ENCODE peak calls at places on chromosomes 16 and 17, in four cellular contexts. One of them, this sample, is unnamed.

GRCh38 chr16:15792563-15792971 is 64.3 kb downstream of the MYH11 start:
- DNase-seq in SK-N-SH: no peak
- DNase-seq in HCT116: no peak
- DNase-seq in GM23338: no peak
- DNase-seq in this sample: no peak

GRCh38 chr16:55056585-55057520 is 126.2 kb downstream of the IRX5 start:
- DNase-seq in HCT116: no peak
- DNase-seq in SK-N-SH: peak; percentile 87
- DNase-seq in GM23338: peak; percentile 95
- DNase-seq in this sample: no peak

GRCh38 chr16:89955001-89955685 is 6.6 kb downstream of the DEF8 start:
- DNase-seq in SK-N-SH: no peak
- DNase-seq in HCT116: no peak
- DNase-seq in GM23338: peak; percentile 46
- DNase-seq in this sample: no peak

GRCh38 chr16:27048316-27048715 is 18.4 kb upstream of the C16orf82 start:
- DNase-seq in GM23338: no peak
- DNase-seq in HCT116: no peak
- DNase-seq in SK-N-SH: no peak
- DNase-seq in this sample: no peak

GRCh38 chr17:76417499-76418143 is 33.2 kb downstream of the SPHK1 start:
- DNase-seq in SK-N-SH: no peak
- DNase-seq in HCT116: no peak
- DNase-seq in GM23338: no peak
- DNase-seq in this sample: no peak

GRCh38 chr16:88451586-88452484 is 1.2 kb upstream of the ZFPM1 start:
- DNase-seq in HCT116: peak; percentile 36
- DNase-seq in SK-N-SH: no peak
- DNase-seq in GM23338: no peak
- DNase-seq in this sample: peak; percentile 12

GRCh38 chr17:42798383-42799380 is at the start of the genes CNTD1 and COA3:
- DNase-seq in HCT116: peak; percentile 86
- DNase-seq in SK-N-SH: peak; percentile 97
- DNase-seq in GM23338: peak; percentile 96
- DNase-seq in this sample: peak; percentile 89

GRCh38 chr16:88442811-88443576 is 10.1 kb upstream of the ZFPM1 start:
- DNase-seq in GM23338: peak; percentile 84
- DNase-seq in SK-N-SH: peak; percentile 98
- DNase-seq in HCT116: peak; percentile 64
- DNase-seq in this sample: peak; percentile 45

DNA sequence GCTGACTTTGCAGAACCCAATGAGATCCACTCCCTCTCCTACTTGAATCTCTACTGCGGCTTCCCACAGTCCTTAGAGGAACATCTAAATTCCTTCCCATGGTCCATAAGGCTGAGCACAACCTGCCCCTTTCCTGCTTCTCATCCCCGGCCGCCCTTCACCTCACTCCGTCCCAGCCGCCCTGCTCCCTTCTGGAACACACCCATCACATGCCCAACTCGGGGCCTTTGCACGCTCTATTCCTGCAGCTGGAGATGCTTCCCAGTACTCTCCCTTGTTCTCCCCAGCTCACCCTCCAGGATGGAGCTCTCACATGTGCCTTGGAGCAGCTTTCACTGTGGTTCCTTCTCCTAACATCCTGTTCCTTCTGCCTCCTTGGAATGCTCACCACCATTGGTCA is 23.6 kb downstream of the NKD1 start:
- DNase-seq in HCT116: no peak
- DNase-seq in GM23338: no peak
- DNase-seq in SK-N-SH: no peak
- DNase-seq in this sample: no peak
- H2AFZ ChIP-seq in HCT116: no peak overlapping the region
- H2AFZ ChIP-seq in GM23338: no peak overlapping the region
- H2AFZ ChIP-seq in SK-N-SH: no peak overlapping the region
- H2AFZ ChIP-seq in this sample: no peak overlapping the region

DNA sequence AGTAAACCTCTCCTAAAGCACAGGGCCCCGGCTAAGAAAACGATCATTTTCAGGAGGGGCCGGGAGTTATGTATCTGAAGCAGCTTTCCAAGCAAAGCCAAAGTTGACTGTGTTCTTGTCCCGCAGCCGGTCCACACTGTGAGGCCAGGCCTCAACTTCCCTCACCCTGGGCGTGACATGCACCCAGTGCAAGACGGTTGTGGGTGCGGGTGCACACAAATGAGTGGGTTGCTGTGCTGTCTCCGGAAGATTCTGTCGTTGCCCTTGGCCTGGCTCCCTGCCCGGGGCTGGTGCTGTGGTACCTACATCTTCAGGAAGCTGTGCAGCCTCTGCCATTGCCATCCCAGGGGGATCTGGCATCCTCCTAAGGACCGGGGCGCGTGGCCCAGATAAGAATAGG is 16.6 kb downstream of the MLYCD start:
- DNase-seq in HCT116: no peak
- DNase-seq in GM23338: no peak
- DNase-seq in SK-N-SH: no peak
- DNase-seq in this sample: no peak
- TF ChIP-seq POLR2AphosphoS5 in HCT116: no peak
- TF ChIP-seq POLR2AphosphoS5 in GM23338: no peak
- TF ChIP-seq POLR2AphosphoS5 in SK-N-SH: no peak
- TF ChIP-seq POLR2AphosphoS5 in this sample: no peak

GRCh38 chr17:1108560-1108809 is 71.3 kb downstream of the ABR start:
- DNase-seq in GM23338: peak; percentile 59
- DNase-seq in SK-N-SH: no peak
- DNase-seq in HCT116: no peak
- DNase-seq in this sample: peak; percentile 10

GRCh38 chr17:1108810-1109605 is 70.8 kb downstream of the ABR start:
- DNase-seq in SK-N-SH: peak; percentile 85
- DNase-seq in HCT116: no peak
- DNase-seq in GM23338: peak; percentile 65
- DNase-seq in this sample: peak; percentile 42

GRCh38 chr17:1110844-1111598 is 68.8 kb downstream of the ABR start:
- DNase-seq in HCT116: peak; percentile 88
- DNase-seq in GM23338: no peak
- DNase-seq in SK-N-SH: peak; percentile 65
- DNase-seq in this sample: peak; percentile 92

GRCh38 chr17:1110524-1110843 is 69.3 kb downstream of the ABR start:
- DNase-seq in HCT116: no peak
- DNase-seq in SK-N-SH: no peak
- DNase-seq in GM23338: no peak
- DNase-seq in this sample: no peak

GRCh38 chr17:1109606-1110523 is 69.9 kb downstream of the ABR start:
- DNase-seq in HCT116: no peak
- DNase-seq in SK-N-SH: peak; percentile 53
- DNase-seq in GM23338: peak; percentile 71
- DNase-seq in this sample: no peak
- H2AFZ ChIP-seq in HCT116: no peak overlapping the region
- H2AFZ ChIP-seq in SK-N-SH: no peak overlapping the region
- H2AFZ ChIP-seq in GM23338: peak overlapping the region; percentile 38
- H2AFZ ChIP-seq in this sample: no peak overlapping the region

GRCh38 chr16:68985855-68986254 is 119.6 kb upstream of the HAS3 start:
- DNase-seq in SK-N-SH: no peak
- DNase-seq in HCT116: peak; percentile 51
- DNase-seq in GM23338: no peak
- DNase-seq in this sample: no peak
- TF ChIP-seq POLR2AphosphoS5 in SK-N-SH: no peak
- TF ChIP-seq POLR2AphosphoS5 in HCT116: no peak
- TF ChIP-seq POLR2AphosphoS5 in GM23338: no peak
- TF ChIP-seq POLR2AphosphoS5 in this sample: no peak

DNA sequence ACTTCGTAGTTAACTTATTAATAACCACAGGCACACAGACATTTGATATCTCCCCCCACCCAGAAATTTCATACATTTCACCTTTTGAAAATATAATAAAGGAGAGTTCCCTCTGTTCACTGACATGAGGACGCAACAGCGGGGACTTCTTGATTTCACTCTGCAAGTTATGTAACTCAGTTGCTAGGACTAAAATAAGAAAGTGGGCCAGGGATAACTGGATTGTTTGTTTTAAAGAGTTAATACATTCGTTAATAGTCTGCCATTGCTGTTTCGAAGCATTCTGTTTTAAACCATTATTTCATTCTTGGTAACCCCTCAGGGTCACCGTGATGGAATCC is 1.2 kb downstream of the RHOT1 start:
- DNase-seq in GM23338: no peak
- DNase-seq in HCT116: no peak
- DNase-seq in SK-N-SH: no peak
- DNase-seq in this sample: no peak
- H2AFZ ChIP-seq in GM23338: no peak overlapping the region
- H2AFZ ChIP-seq in HCT116: no peak overlapping the region
- H2AFZ ChIP-seq in SK-N-SH: no peak overlapping the region
- H2AFZ ChIP-seq in this sample: no peak overlapping the region

DNA sequence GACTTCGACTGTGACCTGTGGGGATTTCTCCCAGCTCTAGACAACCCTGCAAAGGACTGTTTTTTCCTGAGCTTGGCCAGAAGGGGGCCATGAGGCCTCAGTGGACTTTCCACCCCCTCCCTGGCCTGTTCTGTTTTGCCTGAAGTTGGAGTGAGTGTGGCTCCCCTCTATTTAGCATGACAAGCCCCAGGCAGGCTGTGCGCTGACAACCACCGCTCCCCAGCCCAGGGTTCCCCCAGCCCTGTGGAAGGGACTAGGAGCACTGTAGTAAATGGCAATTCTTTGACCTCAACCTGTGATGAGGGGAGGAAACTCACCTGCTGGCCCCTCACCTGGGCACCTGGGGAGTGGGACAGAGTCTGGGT is 19.3 kb downstream of the NGFR start:
- DNase-seq in HCT116: no peak
- DNase-seq in GM23338: peak; percentile 86
- DNase-seq in SK-N-SH: peak; percentile 78
- DNase-seq in this sample: no peak
- TF ChIP-seq POLR2AphosphoS5 in HCT116: no peak
- TF ChIP-seq POLR2AphosphoS5 in GM23338: no peak
- TF ChIP-seq POLR2AphosphoS5 in SK-N-SH: no peak
- TF ChIP-seq POLR2AphosphoS5 in this sample: no peak

GRCh38 chr17:28100936-28101335 is 58.5 kb downstream of the NLK start:
- DNase-seq in GM23338: no peak
- DNase-seq in HCT116: no peak
- DNase-seq in SK-N-SH: no peak
- DNase-seq in this sample: no peak
- H2AFZ ChIP-seq in GM23338: no peak overlapping the region
- H2AFZ ChIP-seq in HCT116: no peak overlapping the region
- H2AFZ ChIP-seq in SK-N-SH: no peak overlapping the region
- H2AFZ ChIP-seq in this sample: no peak overlapping the region

DNA sequence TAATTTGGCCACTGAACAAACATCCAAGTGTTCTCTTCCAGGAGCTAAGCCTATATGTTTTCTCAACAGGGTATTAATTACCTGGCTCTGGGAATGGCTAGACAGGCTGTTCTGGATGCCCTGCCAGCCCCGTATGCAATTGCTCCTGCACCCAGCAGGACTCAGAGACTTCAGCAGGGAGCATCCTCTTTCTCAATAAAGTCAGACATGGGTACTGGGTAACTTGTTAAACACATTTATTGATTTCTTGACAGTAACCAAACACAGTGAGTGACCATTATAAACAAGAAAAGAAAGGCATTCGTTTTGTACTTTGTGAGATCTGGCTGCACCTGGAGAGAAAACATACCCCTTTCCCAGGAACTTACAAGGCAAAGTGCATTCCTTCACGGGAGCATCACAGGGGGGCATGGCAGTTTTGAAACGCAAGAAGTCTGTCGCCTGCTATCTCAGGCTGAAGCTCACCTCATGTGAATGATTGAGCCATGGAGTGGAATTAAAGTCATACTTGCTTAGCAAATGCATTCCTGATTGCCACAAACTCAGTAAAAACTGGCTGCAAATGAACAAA is 369.8 kb downstream of the UTP18 start:
- DNase-seq in SK-N-SH: no peak
- DNase-seq in GM23338: peak; percentile 26
- DNase-seq in HCT116: no peak
- DNase-seq in this sample: no peak
- TF ChIP-seq POLR2AphosphoS5 in SK-N-SH: no peak
- TF ChIP-seq POLR2AphosphoS5 in GM23338: no peak
- TF ChIP-seq POLR2AphosphoS5 in HCT116: no peak
- TF ChIP-seq POLR2AphosphoS5 in this sample: no peak

This sample was measured in endothelial cell of umbilical vein.